ENCODE peak calls at places on chromosome 6, in five cellular contexts. N, K, E, L and X are unnamed samples.

GRCh38 chr6:6798430-6798829 is 209.9 kb downstream of the LY86 start:
- DNase-seq in N (no peak), K (no peak), E (no peak), L (no peak), X (no peak)

GRCh38 chr6:169997187-169997929 is 245.9 kb downstream of the ERMARD start:
- DNase-seq in N (no peak), K (no peak), E (no peak), L (no peak), X (peak; percentile 67)

GRCh38 chr6:113530769-113531168 is 326.4 kb upstream of the MARCKS start:
- DNase-seq in N (no peak), K (no peak), E (no peak), L (no peak), X (no peak)

GRCh38 chr6:170140129-170140528 is 150.7 kb downstream of the DLL1 start:
- DNase-seq in N (no peak), K (no peak), E (no peak), L (no peak), X (peak; percentile 36)

GRCh38 chr6:141675957-141676356 is 456.8 kb upstream of the GJE1 start:
- DNase-seq in N (no peak), K (no peak), E (no peak), L (no peak), X (no peak)

GRCh38 chr6:46704562-46704961 is 16.9 kb downstream of the TDRD6 start:
- DNase-seq in N (no peak), K (no peak), E (peak; percentile 19), L (no peak), X (no peak)

GRCh38 chr6:157761331-157761921 is 61.6 kb upstream of the SNX9 start:
- DNase-seq in N (peak; percentile 71), K (no peak), E (no peak), L (no peak), X (no peak)

GRCh38 chr6:105431226-105431625 is 28.3 kb upstream of the PREP start:
- DNase-seq in N (no peak), K (no peak), E (peak; percentile 44), L (peak; percentile 63), X (no peak)

GRCh38 chr6:76351275-76351674 is 278.8 kb upstream of the IMPG1 start:
- DNase-seq in N (no peak), K (no peak), E (peak; percentile 30), L (peak; percentile 30), X (no peak)

GRCh38 chr6:55974688-55975087 is 99.3 kb upstream of the BMP5 start:
- DNase-seq in N (no peak), K (no peak), E (no peak), L (no peak), X (no peak)

GRCh38 chr6:112040933-112041332 is 13.0 kb upstream of the CCN6 start:
- DNase-seq in N (no peak), K (no peak), E (no peak), L (no peak), X (no peak)

GRCh38 chr6:20946037-20946436 is 411.8 kb downstream of the CDKAL1 start:
- DNase-seq in N (peak; percentile 13), K (no peak), E (no peak), L (no peak), X (no peak)

DNA sequence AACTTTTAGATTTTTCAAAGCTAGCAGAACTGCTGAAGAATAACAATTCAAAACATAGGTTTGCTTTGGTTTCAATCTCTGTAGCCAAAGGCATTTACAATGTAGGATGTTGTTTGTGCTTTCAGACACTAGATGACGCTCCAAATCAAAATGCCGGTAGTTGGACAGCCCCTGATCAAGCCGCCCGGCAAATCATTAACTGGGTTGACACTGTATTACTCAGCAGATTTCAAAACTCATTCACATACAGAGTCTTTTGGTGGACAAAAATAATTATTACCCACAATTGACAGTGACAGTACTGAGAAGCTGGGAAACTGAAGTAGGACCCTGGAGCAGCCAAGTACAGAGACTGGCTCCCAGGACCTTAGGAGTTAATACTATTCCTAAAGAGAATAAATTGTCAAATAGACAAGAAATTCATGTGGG is 21.3 kb upstream of the HFE start:
- DNase-seq in N (peak; percentile 61), K (no peak), E (peak; percentile 86), L (peak; percentile 89), X (no peak)
- TF ChIP-seq CTCF in N (peak; percentile 87), K (peak; percentile 89), E (peak; percentile 73), L (peak; percentile 88), X (peak; percentile 88)

GRCh38 chr6:27100921-27101320 is 146.6 kb upstream of the PRSS16 start:
- DNase-seq in N (no peak), K (no peak), E (no peak), L (no peak), X (no peak)

GRCh38 chr6:27095914-27096313 is 151.6 kb upstream of the PRSS16 start:
- DNase-seq in N (no peak), K (no peak), E (no peak), L (no peak), X (no peak)

GRCh38 chr6:27092316-27092692 is 155.2 kb upstream of the PRSS16 start:
- DNase-seq in N (no peak), K (no peak), E (no peak), L (no peak), X (no peak)

GRCh38 chr6:27098956-27099355 is 148.5 kb upstream of the PRSS16 start:
- DNase-seq in N (no peak), K (no peak), E (no peak), L (no peak), X (no peak)

GRCh38 chr6:27096834-27097511 is 150.5 kb upstream of the PRSS16 start:
- DNase-seq in N (peak; percentile 65), K (no peak), E (peak; percentile 75), L (no peak), X (no peak)
- TF ChIP-seq CTCF in N (no peak), K (no peak), E (no peak), L (no peak), X (no peak)

DNA sequence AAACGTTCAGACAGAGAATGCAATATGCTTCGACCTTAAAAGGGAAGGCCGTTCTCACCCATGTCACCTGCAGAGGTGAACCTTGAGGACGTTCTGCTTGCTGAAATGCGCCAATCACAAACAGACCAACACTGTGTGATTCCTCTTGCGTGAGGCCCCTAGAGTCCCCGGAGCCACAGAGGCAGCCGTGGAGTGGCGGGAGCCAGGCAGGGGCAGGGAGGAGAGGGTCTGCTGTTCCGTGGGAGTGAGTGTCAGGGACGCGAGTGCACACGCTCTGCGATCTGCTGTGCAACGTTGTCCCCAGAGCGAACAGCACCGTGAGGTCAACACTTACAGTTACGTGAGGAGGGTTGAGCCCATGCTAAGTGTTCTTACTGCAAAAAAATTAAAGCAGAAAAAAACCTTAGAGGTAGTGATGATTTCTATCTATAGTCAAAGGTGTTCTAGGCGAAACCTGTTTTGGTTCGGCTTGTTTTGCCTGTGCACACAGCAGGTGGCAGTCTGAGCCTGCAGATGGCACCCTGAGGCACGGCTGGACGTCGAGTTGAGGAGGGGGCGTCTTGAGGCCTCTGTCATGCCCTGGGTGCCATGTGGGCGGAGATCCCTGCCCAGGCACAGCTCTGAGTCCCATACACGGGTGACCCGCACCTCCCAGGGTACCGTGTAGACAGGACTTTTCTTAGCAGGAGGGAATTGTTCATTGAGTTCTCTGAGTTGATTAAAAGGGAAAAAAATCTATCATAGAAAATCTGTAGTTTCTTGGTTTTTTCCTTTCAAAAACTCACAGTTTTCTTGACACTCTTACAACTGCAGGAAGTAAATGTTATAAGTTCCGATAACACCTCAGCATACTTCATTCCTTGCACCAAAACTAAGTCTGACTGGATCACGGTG is 71.8 kb upstream of the FRMD1 start:
- DNase-seq in N (no peak), K (no peak), E (peak; percentile 34), L (no peak), X (peak; percentile 66)
- TF ChIP-seq CTCF in N (no peak), K (peak; percentile 26), E (peak; percentile 38), L (peak; percentile 34), X (peak; percentile 70)

GRCh38 chr6:1266686-1267056 is 45.2 kb upstream of the FOXQ1 start:
- DNase-seq in N (no peak), K (no peak), E (no peak), L (no peak), X (no peak)

GRCh38 chr6:1264619-1265445 is 47.1 kb upstream of the FOXQ1 start:
- DNase-seq in N (no peak), K (no peak), E (no peak), L (no peak), X (no peak)

GRCh38 chr6:1262704-1263038 is 49.2 kb upstream of the FOXQ1 start:
- DNase-seq in N (no peak), K (no peak), E (no peak), L (no peak), X (no peak)

GRCh38 chr6:1263850-1264377 is 48.0 kb upstream of the FOXQ1 start:
- DNase-seq in N (no peak), K (no peak), E (no peak), L (no peak), X (no peak)

DNA sequence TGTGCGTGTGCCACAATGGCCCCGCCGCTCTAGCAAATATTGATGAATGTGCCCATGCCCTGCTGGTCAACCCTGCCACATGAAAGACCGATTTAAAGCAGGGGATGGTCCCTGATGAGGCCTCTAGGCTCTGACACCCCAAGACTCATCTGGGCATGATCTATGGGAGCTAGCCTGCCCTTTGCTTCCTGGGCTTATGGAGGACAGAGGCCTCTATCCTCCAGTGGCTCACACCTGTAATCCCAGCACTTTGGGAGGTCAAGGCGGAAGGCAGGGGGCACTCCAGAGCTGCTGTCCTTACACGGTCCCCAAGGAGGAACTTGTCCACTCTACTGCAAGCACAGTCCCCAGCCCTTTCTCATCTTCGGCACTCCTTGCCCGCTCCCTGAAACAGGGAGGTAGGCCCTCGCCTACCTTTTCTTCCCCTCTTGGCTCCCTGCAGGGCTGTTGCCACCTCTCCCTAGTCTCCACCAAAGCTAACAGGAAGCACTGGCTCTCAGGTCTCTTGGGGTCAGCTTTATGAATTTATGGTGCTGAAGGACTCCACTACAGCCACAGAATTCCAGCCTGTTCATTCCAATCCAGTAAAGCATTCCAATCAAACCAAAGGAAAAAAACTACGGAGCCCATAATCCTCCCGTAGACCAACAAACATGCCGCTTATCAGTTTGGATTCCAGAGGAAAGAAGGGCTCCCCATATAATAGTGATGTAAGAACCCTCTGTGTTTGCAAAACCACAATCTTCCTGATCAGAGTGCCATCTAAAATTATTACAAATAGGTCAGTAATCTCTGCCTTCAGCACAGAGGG is 48.7 kb upstream of the FOXQ1 start:
- DNase-seq in N (no peak), K (no peak), E (no peak), L (no peak), X (no peak)
- TF ChIP-seq CTCF in N (no peak), K (no peak), E (no peak), L (no peak), X (no peak)

GRCh38 chr6:11012976-11013375 is 31.1 kb downstream of the ELOVL2 start:
- DNase-seq in N (no peak), K (no peak), E (no peak), L (no peak), X (no peak)

GRCh38 chr6:11016452-11016851 is 27.7 kb downstream of the ELOVL2 start:
- DNase-seq in N (no peak), K (no peak), E (no peak), L (no peak), X (no peak)

GRCh38 chr6:11012295-11012754 is 31.8 kb downstream of the ELOVL2 start:
- DNase-seq in N (no peak), K (no peak), E (no peak), L (no peak), X (no peak)

GRCh38 chr6:11011787-11012234 is 32.3 kb downstream of the ELOVL2 start:
- DNase-seq in N (no peak), K (no peak), E (peak; percentile 53), L (no peak), X (no peak)

DNA sequence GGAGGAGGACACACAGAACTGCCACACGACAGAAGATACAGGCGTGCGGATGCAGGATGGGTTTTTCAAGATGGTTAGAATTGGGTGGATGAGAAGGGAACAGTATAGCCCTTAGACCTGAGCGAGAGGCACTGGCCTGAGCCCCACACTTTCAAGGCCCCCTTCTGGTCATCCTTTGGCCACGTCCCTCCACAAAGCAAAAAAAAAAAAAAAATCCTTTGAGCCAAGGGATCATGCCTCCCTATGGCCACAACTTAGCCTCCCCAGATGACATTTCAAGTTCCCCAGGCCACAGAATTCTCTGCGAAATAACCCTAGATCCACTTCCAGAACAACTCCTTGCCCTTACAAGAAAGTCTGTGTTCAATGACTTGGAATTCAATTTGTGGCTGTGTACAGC is 30.4 kb downstream of the ELOVL2 start:
- DNase-seq in N (no peak), K (no peak), E (no peak), L (no peak), X (no peak)
- TF ChIP-seq CTCF in N (no peak), K (no peak), E (no peak), L (no peak), X (no peak)